ENCODE peak calls at places on chromosomes 5 and 9, in five cellular contexts. W is breast epithelium, D is endothelial cell of umbilical vein, A is transverse colon, I is H1. K is an unnamed sample.

GRCh38 chr9:137064027-137064879 is 6.1 kb downstream of the SAPCD2 start:
- DNase-seq in D (peak; percentile 31), A (peak; percentile 75), I (no peak), W (no peak), K (no peak)

GRCh38 chr5:135629164-135629563 is 50.4 kb upstream of the CXCL14 start:
- DNase-seq in I (no peak), D (no peak), A (no peak), W (no peak), K (peak; percentile 55)

GRCh38 chr9:84296146-84296843 is 44.3 kb downstream of the SLC28A3 start:
- DNase-seq in D (no peak), A (no peak), W (no peak), I (no peak), K (no peak)

GRCh38 chr9:21060919-21061561 is 16.7 kb downstream of the IFNB1 start:
- DNase-seq in D (no peak), A (peak; percentile 10), W (no peak), I (no peak), K (peak; percentile 50)

GRCh38 chr5:3612561-3613175 is 17.0 kb downstream of the IRX1 start:
- DNase-seq in A (no peak), I (no peak), D (no peak), W (no peak), K (no peak)

GRCh38 chr9:16184964-16185646 is 632.3 kb downstream of the CCDC171 start:
- DNase-seq in A (no peak), D (no peak), I (no peak), W (no peak), K (peak; percentile 78)

GRCh38 chr9:20625003-20625349 is 2.7 kb upstream of the MLLT3 start:
- DNase-seq in D (no peak), I (no peak), W (no peak), A (no peak), K (no peak)

GRCh38 chr5:177495243-177496060 is 2.0 kb downstream of the PDLIM7 start:
- DNase-seq in D (peak; percentile 86), W (no peak), I (peak; percentile 85), A (peak; percentile 70), K (no peak)

GRCh38 chr5:81639556-81639955 is 111.3 kb downstream of the SSBP2 start:
- DNase-seq in D (no peak), A (no peak), I (no peak), W (no peak), K (no peak)

GRCh38 chr5:93151896-93152295 is 429.1 kb downstream of the NR2F1-AS1 start:
- DNase-seq in D (no peak), A (no peak), I (no peak), W (no peak), K (no peak)

GRCh38 chr5:16076657-16077056 is 102.9 kb downstream of the MARCHF11 start:
- DNase-seq in A (no peak), W (no peak), D (no peak), I (no peak), K (no peak)

GRCh38 chr5:181207214-181207959 is 2.4 kb upstream of the TRIM7 start:
- DNase-seq in D (peak; percentile 93), A (peak; percentile 80), W (no peak), I (no peak), K (no peak)

GRCh38 chr5:33890633-33891032 is 1.2 kb downstream of the ADAMTS12 start:
- DNase-seq in I (no peak), A (no peak), W (no peak), D (no peak), K (no peak)

GRCh38 chr5:352639-353598 is 31.4 kb downstream of the AHRR start:
- DNase-seq in D (no peak), W (no peak), I (no peak), A (no peak), K (peak; percentile 89)

GRCh38 chr5:94243612-94244011 is 374.8 kb downstream of the KIAA0825 start:
- DNase-seq in I (no peak), A (no peak), W (no peak), D (no peak), K (no peak)

GRCh38 chr9:74642376-74642775 is 145.2 kb downstream of the RORB start:
- DNase-seq in D (no peak), I (no peak), W (no peak), A (no peak), K (no peak)

DNA sequence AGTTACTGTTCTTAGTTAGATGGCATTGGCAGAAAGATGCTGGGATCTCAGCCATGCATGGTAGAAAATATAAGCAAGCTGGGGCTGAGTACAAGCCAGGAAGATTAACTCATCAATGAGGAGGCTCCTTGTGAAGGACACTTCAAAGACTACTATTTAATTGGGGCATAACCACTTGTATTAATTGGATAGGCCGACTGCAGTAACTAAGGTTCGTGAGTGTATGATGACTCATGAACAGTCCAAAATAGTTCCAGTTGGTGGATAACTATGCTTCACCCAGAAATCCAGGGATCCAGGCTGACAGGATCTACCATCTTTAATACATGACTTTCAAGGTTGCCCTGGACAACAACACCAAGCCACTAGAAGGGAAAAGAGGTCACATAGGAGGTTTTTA is 138.0 kb downstream of the TMEM38B start:
- DNase-seq in W (no peak), I (no peak), D (no peak), A (no peak), K (no peak)
- TF ChIP-seq POLR2AphosphoS5 in W (no peak), I (no peak), D (no peak), A (no peak), K (no peak)

DNA sequence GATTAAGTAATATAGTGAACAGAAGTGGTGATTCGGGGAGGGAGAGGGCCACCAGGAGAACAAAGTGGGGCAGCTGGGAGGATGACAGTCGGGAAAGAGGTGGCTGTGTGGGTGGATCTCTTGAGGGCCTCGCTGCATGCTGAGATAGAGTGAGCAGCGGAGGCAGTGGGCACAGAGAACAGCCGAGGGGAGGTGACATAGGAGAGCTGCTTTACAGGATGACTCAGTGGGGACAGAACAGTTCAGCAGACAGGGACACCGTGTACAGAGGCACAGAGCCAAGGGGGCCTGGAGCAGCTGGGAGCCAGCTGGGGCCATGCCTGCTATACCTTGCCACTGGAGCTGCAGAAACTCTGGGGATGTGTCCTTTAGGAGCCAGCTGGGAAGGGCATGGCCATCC is 273.9 kb downstream of the GADD45G start:
- DNase-seq in W (peak; percentile 84), D (no peak), I (no peak), A (peak; percentile 47), K (peak; percentile 91)
- TF ChIP-seq POLR2AphosphoS5 in W (no peak), D (no peak), I (no peak), A (peak; percentile 18), K (peak; percentile 72)

DNA sequence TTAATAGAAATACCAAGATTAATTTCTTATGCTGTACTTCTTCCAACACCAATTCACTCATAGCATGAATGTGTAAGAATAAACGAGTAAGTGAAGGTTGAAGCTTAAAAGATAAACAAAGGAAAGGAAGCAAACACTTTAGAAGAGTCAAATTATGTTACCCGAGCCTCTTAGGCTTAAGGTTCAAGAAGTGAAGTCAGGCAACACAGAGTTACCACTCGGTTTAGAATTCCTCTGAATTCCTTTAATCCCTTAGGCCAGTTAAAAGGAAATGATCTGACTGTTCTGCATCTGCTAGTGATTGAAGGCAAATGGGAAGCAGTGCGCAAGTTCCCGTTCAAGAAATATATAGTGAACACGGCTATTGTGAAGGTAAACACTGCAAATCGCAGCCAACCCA is 836.9 kb upstream of the ZNF608 start:
- DNase-seq in I (no peak), W (no peak), D (no peak), A (no peak), K (no peak)
- TF ChIP-seq POLR2AphosphoS5 in I (no peak), W (no peak), D (no peak), A (no peak), K (no peak)

GRCh38 chr9:33164138-33164809 is 2.9 kb downstream of the B4GALT1 start:
- DNase-seq in I (no peak), A (peak; percentile 37), W (no peak), D (no peak), K (no peak)

GRCh38 chr9:33161011-33161588 is 6.0 kb downstream of the B4GALT1 start:
- DNase-seq in A (peak; percentile 73), D (peak; percentile 87), I (no peak), W (no peak), K (no peak)

GRCh38 chr9:33161589-33162132 is 5.5 kb downstream of the B4GALT1 start:
- DNase-seq in A (peak; percentile 59), D (no peak), I (no peak), W (no peak), K (no peak)

GRCh38 chr9:33163433-33164137 is 3.6 kb downstream of the B4GALT1 start:
- DNase-seq in D (no peak), A (no peak), I (no peak), W (no peak), K (no peak)

GRCh38 chr9:33162721-33163311 is 4.3 kb downstream of the B4GALT1 start:
- DNase-seq in D (no peak), W (no peak), I (no peak), A (peak; percentile 61), K (no peak)
- TF ChIP-seq POLR2AphosphoS5 in D (no peak), W (peak; percentile 88), I (no peak), A (peak; percentile 54), K (peak; percentile 90)

DNA sequence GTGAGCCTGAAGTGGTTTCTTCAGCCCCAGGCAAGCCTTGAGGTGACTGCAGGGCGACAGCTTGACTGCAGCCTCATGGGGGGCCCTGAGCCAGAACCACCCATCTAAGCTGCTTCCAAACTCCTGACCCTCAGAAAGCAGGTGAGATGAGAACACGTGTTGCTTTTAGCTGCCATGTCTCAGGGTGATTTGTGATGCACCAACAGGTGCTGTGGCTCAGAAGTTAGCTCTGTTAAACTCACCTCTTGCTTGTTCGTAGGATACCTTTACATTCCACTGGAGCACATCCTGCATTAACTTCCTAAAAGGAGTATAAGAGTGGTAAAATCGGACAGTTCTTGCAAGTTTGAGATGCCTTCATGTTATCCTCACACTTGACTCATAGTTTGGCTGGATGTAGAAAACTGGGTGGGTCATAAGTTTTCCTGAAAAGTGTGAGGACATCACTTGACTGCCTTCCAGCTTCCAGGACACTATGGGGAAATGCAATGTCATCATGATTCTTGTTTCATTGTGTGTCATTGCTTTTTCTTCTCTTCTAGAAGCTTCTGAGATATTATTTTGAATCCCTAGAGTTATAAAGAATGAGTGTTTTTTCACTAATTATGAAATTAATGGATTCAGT is 92.5 kb downstream of the HSD17B3 start:
- DNase-seq in W (no peak), A (no peak), I (no peak), D (no peak), K (no peak)
- TF ChIP-seq POLR2AphosphoS5 in W (no peak), A (peak; percentile 10), I (no peak), D (no peak), K (peak; percentile 32)

DNA sequence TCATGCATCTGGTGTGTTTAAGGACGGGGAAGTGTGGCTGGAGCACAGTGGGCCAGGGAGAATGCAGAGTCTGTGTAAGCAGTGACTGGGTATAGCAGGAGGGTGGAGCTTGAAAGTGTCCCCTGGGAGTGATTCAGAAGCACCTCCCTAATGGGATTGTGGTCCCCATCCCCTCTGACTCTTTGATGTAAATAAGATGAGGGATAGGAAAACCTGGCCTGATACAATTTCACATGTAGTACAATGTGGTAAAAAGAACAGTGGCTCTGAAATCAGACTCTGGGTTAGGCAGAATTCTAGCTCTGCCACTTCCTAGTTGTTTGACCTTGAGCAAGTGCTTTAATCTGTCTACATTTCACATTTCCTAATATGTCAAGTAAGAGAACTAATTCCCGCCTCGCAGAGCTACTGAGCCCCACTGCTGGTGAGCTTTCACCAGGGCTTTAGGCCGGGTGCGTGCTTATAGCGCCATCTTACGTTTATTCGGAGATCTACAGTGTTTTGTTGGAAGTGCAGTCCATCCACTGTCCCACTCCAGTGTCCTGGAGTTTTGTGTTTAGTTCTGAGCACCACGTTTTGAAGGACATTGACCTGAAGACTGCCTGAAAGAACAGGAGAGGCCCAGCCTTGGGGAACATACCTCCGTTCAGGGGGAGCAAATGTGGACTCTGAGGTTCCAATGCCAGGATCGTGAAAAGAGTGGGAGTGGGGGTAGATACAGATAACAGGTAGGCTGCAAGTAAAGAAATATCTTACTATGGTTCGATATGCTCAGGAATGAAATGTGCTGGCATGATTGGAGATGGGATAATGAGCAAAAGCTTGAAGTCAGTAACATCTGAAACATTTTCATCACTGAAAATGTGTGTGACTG is 51.2 kb upstream of the TESK1 start:
- DNase-seq in W (no peak), D (peak; percentile 76), A (peak; percentile 64), I (no peak), K (no peak)
- TF ChIP-seq POLR2AphosphoS5 in W (peak; percentile 51), D (peak; percentile 48), A (no peak), I (no peak), K (peak; percentile 81)

GRCh38 chr5:98927242-98927987 is 1.4 kb downstream of the CHD1 start:
- DNase-seq in D (peak; percentile 84), I (no peak), W (no peak), A (peak; percentile 59), K (no peak)
- TF ChIP-seq POLR2AphosphoS5 in D (peak; percentile 27), I (no peak), W (peak; percentile 88), A (peak; percentile 89), K (peak; percentile 97)

K was measured in esophagus muscularis mucosa.